ENCODE peak calls at places on chromosome 17, in seven cellular contexts. H, J, K, E, T, W and D are unnamed samples.

GRCh38 chr17:15920758-15921239 is 24.1 kb upstream of the ADORA2B start:
- DNase-seq in H (peak), J (peak), K (no peak), E (peak), T (no peak), W (peak), D (no peak)

GRCh38 chr17:77887464-77888241 is 70.8 kb upstream of the TNRC6C start:
- DNase-seq in H (no peak), J (peak), K (peak), E (no peak), T (peak), W (peak), D (peak)

GRCh38 chr17:64357191-64357981 is 33.3 kb downstream of the PECAM1 start:
- DNase-seq in H (no peak), J (peak), K (no peak), E (no peak), T (peak), W (peak), D (no peak)

GRCh38 chr17:59829217-59830006 is 63.3 kb downstream of the TUBD1 start:
- DNase-seq in H (peak), J (peak), K (peak), E (peak), T (peak), W (peak), D (no peak)

GRCh38 chr17:60743812-60744211 is 66.2 kb downstream of the BCAS3 start:
- DNase-seq in H (peak), J (peak), K (no peak), E (no peak), T (peak), W (peak), D (no peak)

GRCh38 chr17:70855401-70856054 is 686.2 kb downstream of the KCNJ2 start:
- DNase-seq in H (peak), J (peak), K (peak), E (no peak), T (no peak), W (no peak), D (no peak)

GRCh38 chr17:75517277-75517865 is 1.0 kb downstream of the TSEN54 start:
- DNase-seq in H (peak), J (no peak), K (no peak), E (peak), T (no peak), W (no peak), D (no peak)

GRCh38 chr17:39709998-39710964 is 10.4 kb downstream of the ERBB2 start:
- DNase-seq in H (no peak), J (peak), K (no peak), E (no peak), T (no peak), W (no peak), D (no peak)

GRCh38 chr17:40329981-40330794 is 21.2 kb downstream of the RARA start:
- DNase-seq in H (no peak), J (no peak), K (no peak), E (no peak), T (no peak), W (no peak), D (no peak)

GRCh38 chr17:65086465-65086864 is 29.9 kb upstream of the GNA13 start:
- DNase-seq in H (no peak), J (no peak), K (no peak), E (no peak), T (no peak), W (no peak), D (no peak)

GRCh38 chr17:35448214-35448898 is at the start of gene SLFN13:
- DNase-seq in H (peak), J (peak), K (peak), E (peak), T (peak), W (peak), D (peak)

GRCh38 chr17:60106377-60107059 is 27.8 kb upstream of the HEATR6 start:
- DNase-seq in H (no peak), J (peak), K (no peak), E (peak), T (peak), W (peak), D (no peak)

GRCh38 chr17:81345211-81346089 is 49.8 kb upstream of the BAHCC1 start:
- DNase-seq in H (peak), J (peak), K (peak), E (peak), T (peak), W (peak), D (no peak)

GRCh38 chr17:69593716-69594115 is 179.2 kb downstream of the MAP2K6 start:
- DNase-seq in H (no peak), J (no peak), K (no peak), E (no peak), T (no peak), W (peak), D (no peak)

GRCh38 chr17:41301204-41301790 is 1.4 kb downstream of the KRTAP29-1 start:
- DNase-seq in H (no peak), J (no peak), K (no peak), E (no peak), T (no peak), W (no peak), D (no peak)

GRCh38 chr17:56594528-56595418 is 1.3 kb downstream of the NOG start:
- DNase-seq in H (peak), J (peak), K (no peak), E (no peak), T (no peak), W (peak), D (peak)

GRCh38 chr17:34519286-34519685 is 60.1 kb upstream of the TMEM132E start:
- DNase-seq in H (no peak), J (no peak), K (no peak), E (peak), T (no peak), W (peak), D (no peak)